ENCODE peak calls at places on chromosomes 7 and 10, in eight cellular contexts. U is non-pigmented ciliary epithelial cell; C is H9; M is stimulated activated CD4-positive, alpha-beta T cell treated with anti-CD3 and anti-CD28 coated beads, Interleukin-4, amount 100 ng/mL, for 48 hours; O is GM20000; Y is lower lobe of right lung; Q is right atrium auricular region; F is iPS-NIHi11. K is an unnamed sample.

GRCh38 chr10:356452-356851 is 221.2 kb downstream of the ZMYND11 start:
- DNase-seq in Q (no peak), U (no peak), M (no peak), O (peak), F (no peak), C (no peak), Y (no peak), K (no peak)

GRCh38 chr10:97065128-97065527 is 120.6 kb downstream of the SLIT1 start:
- DNase-seq in Q (no peak), U (no peak), C (no peak), F (peak), O (no peak), Y (no peak), M (no peak), K (peak)

GRCh38 chr10:127702201-127702600 is 34.8 kb upstream of the FOXI2 start:
- DNase-seq in M (no peak), F (no peak), Q (no peak), U (no peak), Y (no peak), O (no peak), C (no peak), K (no peak)

GRCh38 chr10:58291538-58292174 is 22.7 kb downstream of the CISD1 start:
- DNase-seq in M (no peak), F (peak), U (no peak), Y (no peak), O (peak), C (no peak), Q (no peak), K (no peak)

GRCh38 chr7:70131807-70132565 is 533.7 kb downstream of the AUTS2 start:
- DNase-seq in C (no peak), F (no peak), M (no peak), Y (no peak), Q (no peak), U (no peak), O (no peak), K (no peak)

GRCh38 chr10:117264776-117265175 is 23.9 kb downstream of the SLC18A2 start:
- DNase-seq in O (no peak), Y (no peak), C (no peak), Q (no peak), U (no peak), M (no peak), F (no peak), K (no peak)

GRCh38 chr7:30605832-30606231 is 11.2 kb downstream of the GARS1 start:
- DNase-seq in M (no peak), Y (no peak), O (no peak), U (no peak), C (no peak), Q (no peak), F (no peak), K (no peak)

GRCh38 chr7:24192053-24192452 is 91.9 kb upstream of the NPY start:
- DNase-seq in F (no peak), O (no peak), Q (no peak), C (no peak), M (no peak), Y (no peak), U (no peak), K (no peak)

GRCh38 chr7:1248459-1249131 is 15.9 kb downstream of the UNCX start:
- DNase-seq in U (no peak), C (peak), M (no peak), Y (peak), O (no peak), Q (no peak), F (no peak), K (peak)

GRCh38 chr7:134811798-134812197 is 32.4 kb downstream of the CALD1 start:
- DNase-seq in F (no peak), Y (no peak), C (no peak), O (no peak), Q (no peak), M (no peak), U (no peak), K (no peak)

GRCh38 chr7:137245186-137245585 is 98.3 kb downstream of the PTN start:
- DNase-seq in U (no peak), C (no peak), Q (no peak), M (no peak), O (no peak), Y (no peak), F (no peak), K (no peak)

GRCh38 chr7:126401918-126402317 is 850.8 kb downstream of the GRM8 start:
- DNase-seq in O (no peak), C (no peak), Q (no peak), U (no peak), Y (no peak), M (no peak), F (no peak), K (no peak)

GRCh38 chr7:7617550-7617949 is 23.0 kb upstream of the UMAD1 start:
- DNase-seq in U (no peak), F (no peak), Y (no peak), C (no peak), Q (no peak), M (no peak), O (no peak), K (no peak)

GRCh38 chr10:93541402-93542357 is 24.8 kb upstream of the FFAR4 start:
- DNase-seq in Q (no peak), C (peak), U (no peak), M (peak), F (peak), Y (no peak), O (no peak), K (peak)

GRCh38 chr10:124032982-124033886 is 60.2 kb downstream of the CHST15 start:
- DNase-seq in C (no peak), M (no peak), O (no peak), Q (no peak), U (peak), F (no peak), Y (no peak), K (peak)

GRCh38 chr10:23630880-23631279 is 192.0 kb downstream of the OTUD1 start:
- DNase-seq in M (no peak), O (no peak), U (no peak), Q (no peak), C (no peak), Y (no peak), F (no peak), K (no peak)

GRCh38 chr10:61285749-61286148 is 167.4 kb downstream of the TMEM26 start:
- DNase-seq in F (no peak), Q (no peak), U (no peak), Y (no peak), M (no peak), C (no peak), O (no peak), K (peak)